ENCODE peak calls at places on chromosome 16, in four cellular contexts. K is A549, I is sigmoid colon, A is prostate gland. H is an unnamed sample. For H3K4me1, the result is how much of the 10 kb centered on the place peaks cover.

GRCh38 chr16:85240982-85241924 is 129.0 kb upstream of the CIBAR2 start:
- DNase-seq in K (no peak), I (no peak), A (no peak), H (no peak)

GRCh38 chr16:47018223-47018891 is 44.9 kb upstream of the DNAJA2 start:
- DNase-seq in K (peak), I (no peak), A (peak), H (no peak)

GRCh38 chr16:48064971-48065370 is 90.8 kb downstream of the ABCC12 start:
- DNase-seq in K (no peak), I (no peak), A (no peak), H (no peak)

GRCh38 chr16:66446737-66447136 is 19.6 kb downstream of the BEAN1 start:
- DNase-seq in K (no peak), I (peak), A (no peak), H (no peak)

GRCh38 chr16:31216552-31217530 is at the start of gene PYDC1:
- DNase-seq in K (no peak), I (no peak), A (no peak), H (no peak)

GRCh38 chr16:87602821-87603683 is 744 bp downstream of the JPH3 start:
- DNase-seq in K (no peak), I (no peak), A (no peak), H (no peak)

GRCh38 chr16:69031877-69032301 is 73.6 kb upstream of the HAS3 start:
- DNase-seq in K (no peak), I (no peak), A (no peak), H (no peak)

GRCh38 chr16:24748242-24748641 is 18.8 kb downstream of the TNRC6A start:
- DNase-seq in K (peak), I (peak), A (peak), H (no peak)

GRCh38 chr16:50015631-50016030 is 9.4 kb upstream of the CNEP1R1 start:
- DNase-seq in K (no peak), I (no peak), A (no peak), H (no peak)

GRCh38 chr16:87628940-87629339 is 26.6 kb downstream of the JPH3 start:
- DNase-seq in K (peak), I (no peak), A (no peak), H (no peak)

GRCh38 chr16:17784073-17784472 is 313.3 kb upstream of the XYLT1 start:
- DNase-seq in K (no peak), I (no peak), A (no peak), H (peak)

GRCh38 chr16:9932000-9932399 is 250.2 kb downstream of the GRIN2A start:
- DNase-seq in K (no peak), I (no peak), A (no peak), H (no peak)

GRCh38 chr16:28990375-28991040 is 5.7 kb downstream of the LAT start:
- DNase-seq in K (no peak), I (no peak), A (no peak), H (no peak)
- H3K4me3 ChIP-seq in K (no peak), I (no peak), A (no peak), H (no peak)

GRCh38 chr16:86391987-86392386 is 118.3 kb upstream of the FOXF1 start:
- DNase-seq in K (no peak), I (no peak), A (no peak), H (no peak)
- H3K27ac ChIP-seq in K (no peak), I (no peak), A (no peak), H (no peak)

GRCh38 chr16:56815721-56816120 is 49.3 kb upstream of the SLC12A3 start:
- DNase-seq in K (no peak), I (peak), A (peak), H (no peak)

GRCh38 chr16:56817056-56817455 is 48.0 kb upstream of the SLC12A3 start:
- DNase-seq in K (no peak), I (no peak), A (no peak), H (no peak)

GRCh38 chr16:56817938-56818337 is 47.1 kb upstream of the SLC12A3 start:
- DNase-seq in K (no peak), I (no peak), A (no peak), H (no peak)

GRCh38 chr16:56812884-56813283 is 52.1 kb upstream of the SLC12A3 start:
- DNase-seq in K (peak), I (no peak), A (no peak), H (no peak)

DNA sequence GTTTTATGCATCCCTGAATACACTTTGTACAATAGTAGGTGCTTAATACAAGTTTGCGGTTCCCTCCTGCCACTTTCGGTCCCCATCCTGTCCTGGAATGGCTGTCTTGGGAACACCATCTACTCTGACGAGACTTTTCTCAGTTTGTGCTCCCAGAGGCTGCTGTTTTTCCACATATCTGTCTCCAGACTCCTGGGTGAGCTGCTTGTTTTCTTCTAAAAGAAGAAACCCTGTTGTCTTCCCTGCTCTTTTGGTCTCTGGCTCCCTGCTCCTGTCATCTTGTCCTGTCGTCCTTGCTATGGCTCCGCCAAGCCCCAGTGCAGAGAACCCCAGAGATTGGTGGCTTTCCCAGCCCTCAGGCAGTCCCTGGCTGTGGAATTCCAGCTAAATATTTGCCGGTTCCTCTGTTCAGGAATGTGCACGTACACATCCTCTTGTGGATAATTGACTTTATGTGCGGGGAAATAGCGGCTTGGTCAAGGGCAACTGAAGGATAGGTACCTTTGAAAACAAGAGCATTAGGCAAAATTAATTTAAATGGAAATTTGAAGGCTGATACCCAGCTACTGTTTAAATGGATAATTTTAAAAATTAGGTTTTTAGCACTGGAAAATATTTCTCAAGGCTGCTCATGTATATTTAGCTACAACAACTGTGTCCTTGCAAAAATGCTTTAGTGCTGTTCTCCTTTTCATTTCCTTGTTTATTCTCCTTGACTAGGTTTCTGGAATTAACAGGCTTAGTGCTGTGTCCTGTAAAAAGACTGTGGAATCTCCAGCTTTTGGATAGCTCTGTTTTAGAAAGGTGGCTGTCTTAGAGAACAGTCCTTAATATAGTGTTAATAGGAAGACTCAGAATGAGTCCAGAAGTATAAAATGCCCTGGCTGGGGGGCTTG is 50.2 kb upstream of the SLC12A3 start:
- DNase-seq in K (peak), I (no peak), A (no peak), H (no peak)
- H3K4me1 ChIP-seq in K (half or more), I (under half), A (under half), H (under half)

GRCh38 chr16:8713635-8714097 is 39.2 kb downstream of the ABAT start:
- DNase-seq in K (no peak), I (no peak), A (no peak), H (no peak)
- H3K4me3 ChIP-seq in K (no peak), I (no peak), A (no peak), H (no peak)